ENCODE peak calls at places on chromosomes 16 and 17, in five cellular contexts. One of them, this sample, is unnamed.

GRCh38 chr16:87541004-87541881 is 48.4 kb upstream of the ZCCHC14 start:
- DNase-seq in D341Med: no peak
- DNase-seq in hepatic stellate cell: peak; percentile 97
- DNase-seq in breast epithelium: no peak
- DNase-seq in activated CD4-positive, alpha-beta T cell treated with anti-CD3 and anti-CD28 coated beads, Interleukin-2, amount 50 U/mL, for 1 hour: no peak
- DNase-seq in this sample: no peak

GRCh38 chr17:80956321-80957190 is 35.1 kb upstream of the CHMP6 start:
- DNase-seq in D341Med: no peak
- DNase-seq in hepatic stellate cell: no peak
- DNase-seq in breast epithelium: no peak
- DNase-seq in activated CD4-positive, alpha-beta T cell treated with anti-CD3 and anti-CD28 coated beads, Interleukin-2, amount 50 U/mL, for 1 hour: no peak
- DNase-seq in this sample: no peak

GRCh38 chr16:56625943-56626654 is 518 bp downstream of the MT1E start:
- DNase-seq in D341Med: no peak
- DNase-seq in hepatic stellate cell: peak; percentile 71
- DNase-seq in breast epithelium: peak; percentile 44
- DNase-seq in activated CD4-positive, alpha-beta T cell treated with anti-CD3 and anti-CD28 coated beads, Interleukin-2, amount 50 U/mL, for 1 hour: no peak
- DNase-seq in this sample: no peak

GRCh38 chr17:8679136-8679535 is 48.6 kb upstream of the MYH10 start:
- DNase-seq in D341Med: no peak
- DNase-seq in hepatic stellate cell: no peak
- DNase-seq in breast epithelium: no peak
- DNase-seq in activated CD4-positive, alpha-beta T cell treated with anti-CD3 and anti-CD28 coated beads, Interleukin-2, amount 50 U/mL, for 1 hour: no peak
- DNase-seq in this sample: no peak

GRCh38 chr17:42819939-42820535 is 4.0 kb downstream of the BECN1 start:
- DNase-seq in D341Med: peak; percentile 81
- DNase-seq in hepatic stellate cell: peak; percentile 27
- DNase-seq in breast epithelium: no peak
- DNase-seq in activated CD4-positive, alpha-beta T cell treated with anti-CD3 and anti-CD28 coated beads, Interleukin-2, amount 50 U/mL, for 1 hour: peak; percentile 64
- DNase-seq in this sample: peak; percentile 86

GRCh38 chr17:13002761-13003453 is 14.9 kb downstream of the ELAC2 start:
- DNase-seq in D341Med: peak; percentile 57
- DNase-seq in hepatic stellate cell: peak; percentile 83
- DNase-seq in breast epithelium: peak; percentile 60
- DNase-seq in activated CD4-positive, alpha-beta T cell treated with anti-CD3 and anti-CD28 coated beads, Interleukin-2, amount 50 U/mL, for 1 hour: peak; percentile 48
- DNase-seq in this sample: peak; percentile 48

GRCh38 chr17:79088266-79088996 is 13.8 kb downstream of the ENGASE start:
- DNase-seq in D341Med: no peak
- DNase-seq in hepatic stellate cell: no peak
- DNase-seq in breast epithelium: no peak
- DNase-seq in activated CD4-positive, alpha-beta T cell treated with anti-CD3 and anti-CD28 coated beads, Interleukin-2, amount 50 U/mL, for 1 hour: no peak
- DNase-seq in this sample: no peak

GRCh38 chr17:75542184-75542583 is 16.7 kb downstream of the LLGL2 start:
- DNase-seq in D341Med: no peak
- DNase-seq in hepatic stellate cell: no peak
- DNase-seq in breast epithelium: no peak
- DNase-seq in activated CD4-positive, alpha-beta T cell treated with anti-CD3 and anti-CD28 coated beads, Interleukin-2, amount 50 U/mL, for 1 hour: no peak
- DNase-seq in this sample: no peak

GRCh38 chr17:6178959-6179358 is 108.8 kb downstream of the WSCD1 start:
- DNase-seq in D341Med: no peak
- DNase-seq in hepatic stellate cell: no peak
- DNase-seq in breast epithelium: no peak
- DNase-seq in activated CD4-positive, alpha-beta T cell treated with anti-CD3 and anti-CD28 coated beads, Interleukin-2, amount 50 U/mL, for 1 hour: no peak
- DNase-seq in this sample: no peak

GRCh38 chr17:40086150-40087044 is 14.0 kb downstream of the NR1D1 start:
- DNase-seq in D341Med: peak; percentile 96
- DNase-seq in hepatic stellate cell: peak; percentile 69
- DNase-seq in breast epithelium: no peak
- DNase-seq in activated CD4-positive, alpha-beta T cell treated with anti-CD3 and anti-CD28 coated beads, Interleukin-2, amount 50 U/mL, for 1 hour: peak; percentile 65
- DNase-seq in this sample: peak; percentile 77

GRCh38 chr16:87392823-87393679 is 915 bp downstream of the MAP1LC3B start:
- DNase-seq in D341Med: peak; percentile 40
- DNase-seq in hepatic stellate cell: peak; percentile 50
- DNase-seq in breast epithelium: peak; percentile 55
- DNase-seq in activated CD4-positive, alpha-beta T cell treated with anti-CD3 and anti-CD28 coated beads, Interleukin-2, amount 50 U/mL, for 1 hour: peak; percentile 37
- DNase-seq in this sample: no peak

GRCh38 chr16:47815655-47816054 is 340.1 kb downstream of the ABCC12 start:
- DNase-seq in D341Med: no peak
- DNase-seq in hepatic stellate cell: no peak
- DNase-seq in breast epithelium: no peak
- DNase-seq in activated CD4-positive, alpha-beta T cell treated with anti-CD3 and anti-CD28 coated beads, Interleukin-2, amount 50 U/mL, for 1 hour: no peak
- DNase-seq in this sample: no peak

GRCh38 chr16:23801387-23801786 is 34.4 kb upstream of the PRKCB start:
- DNase-seq in D341Med: peak; percentile 77
- DNase-seq in hepatic stellate cell: peak; percentile 56
- DNase-seq in breast epithelium: peak; percentile 49
- DNase-seq in activated CD4-positive, alpha-beta T cell treated with anti-CD3 and anti-CD28 coated beads, Interleukin-2, amount 50 U/mL, for 1 hour: peak; percentile 82
- DNase-seq in this sample: peak; percentile 88

GRCh38 chr17:83103200-83103937 is 24.0 kb downstream of the METRNL start:
- DNase-seq in D341Med: no peak
- DNase-seq in hepatic stellate cell: no peak
- DNase-seq in breast epithelium: peak; percentile 65
- DNase-seq in activated CD4-positive, alpha-beta T cell treated with anti-CD3 and anti-CD28 coated beads, Interleukin-2, amount 50 U/mL, for 1 hour: no peak
- DNase-seq in this sample: peak; percentile 93

GRCh38 chr17:596287-596686 is 118.4 kb downstream of the VPS53 start:
- DNase-seq in D341Med: no peak
- DNase-seq in hepatic stellate cell: peak; percentile 50
- DNase-seq in breast epithelium: no peak
- DNase-seq in activated CD4-positive, alpha-beta T cell treated with anti-CD3 and anti-CD28 coated beads, Interleukin-2, amount 50 U/mL, for 1 hour: no peak
- DNase-seq in this sample: no peak